ENCODE peak calls at places on chromosomes 12 and 14, in nine cellular contexts. L, X, J, M, C, R, W, F and B are unnamed samples.
A peak's percentile ranks its signal among the peaks of the same experiment; 100 is the strongest.

GRCh38 chr12:75481774-75482173 is 1.2 kb downstream of the GLIPR1 start:
- DNase-seq in R (no peak), F (no peak), W (no peak), M (no peak), J (no peak), X (no peak), L (no peak), C (no peak), B (no peak)

GRCh38 chr14:72824051-72824450 is 69.8 kb downstream of the DPF3 start:
- DNase-seq in L (no peak), R (no peak), M (no peak), X (no peak), W (no peak), C (no peak), F (no peak), J (no peak), B (no peak)

GRCh38 chr12:53090559-53090958 is 6.9 kb upstream of the IGFBP6 start:
- DNase-seq in C (no peak), M (no peak), X (no peak), F (no peak), J (no peak), W (no peak), L (no peak), R (no peak), B (no peak)

GRCh38 chr12:38157274-38157932 is 159.2 kb upstream of the ALG10B start:
- DNase-seq in W (no peak), L (no peak), J (no peak), C (no peak), F (no peak), X (no peak), M (no peak), R (no peak), B (no peak)

GRCh38 chr14:34212574-34212973 is 249.5 kb downstream of the SPTSSA start:
- DNase-seq in L (no peak), R (no peak), W (no peak), J (no peak), X (no peak), C (no peak), M (no peak), F (no peak), B (no peak)

GRCh38 chr14:76977793-76978730 is 50.4 kb downstream of the IRF2BPL start:
- DNase-seq in F (peak; percentile 41), C (no peak), X (peak; percentile 71), J (no peak), L (peak; percentile 70), M (peak; percentile 29), R (peak; percentile 84), W (no peak), B (peak; percentile 81)

GRCh38 chr14:61365667-61366194 is 44.4 kb downstream of the PRKCH start:
- DNase-seq in M (no peak), L (no peak), J (no peak), X (no peak), F (no peak), C (no peak), W (no peak), R (no peak), B (no peak)

GRCh38 chr14:76954791-76955190 is 73.7 kb downstream of the IRF2BPL start:
- DNase-seq in W (no peak), F (no peak), R (no peak), J (no peak), X (no peak), C (no peak), L (no peak), M (no peak), B (no peak)

GRCh38 chr12:26327975-26328635 is 132.7 kb downstream of the SSPN start:
- DNase-seq in X (no peak), M (no peak), L (peak; percentile 30), J (no peak), C (no peak), R (no peak), F (no peak), W (no peak), B (no peak)

DNA sequence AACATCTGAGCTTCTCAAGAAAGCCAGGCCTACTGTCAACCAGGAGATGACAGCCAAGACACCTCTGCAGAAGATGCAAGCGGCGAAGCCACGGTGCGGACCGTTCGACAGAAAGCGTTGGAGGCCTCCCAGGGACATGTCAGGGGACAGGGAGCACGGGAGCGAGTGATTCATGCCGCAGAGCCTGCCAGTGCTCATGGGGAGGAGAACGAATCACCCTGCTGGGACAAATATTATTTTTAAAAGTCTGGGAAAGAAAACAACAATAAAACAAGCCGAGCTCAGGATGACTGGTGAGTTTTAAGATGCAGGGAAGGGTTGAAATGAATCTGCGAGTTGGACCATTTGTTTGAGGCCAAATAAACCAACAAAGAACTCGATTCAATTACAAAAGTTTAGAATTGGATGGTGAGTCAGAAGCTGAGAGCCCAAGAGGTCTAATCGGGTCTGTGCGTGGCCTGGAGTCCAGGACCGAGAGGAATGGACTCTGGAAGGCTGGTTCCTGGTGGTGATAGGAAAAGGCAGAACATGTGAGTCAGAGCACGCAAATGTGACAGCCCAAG is 91.0 kb downstream of the RBM19 start:
- DNase-seq in X (no peak), F (no peak), M (no peak), W (peak; percentile 33), C (no peak), R (no peak), J (no peak), L (no peak), B (no peak)
- H3K4me3 ChIP-seq in X (no peak overlapping the region), F (no peak overlapping the region), M (no peak overlapping the region), W (no peak overlapping the region), C (no peak overlapping the region), R (no peak overlapping the region), J (no peak overlapping the region), L (no peak overlapping the region), B (no peak overlapping the region)

GRCh38 chr12:82788594-82788993 is 101.9 kb downstream of the TMTC2 start:
- DNase-seq in R (no peak), C (no peak), L (no peak), W (no peak), X (no peak), M (no peak), F (no peak), J (no peak), B (no peak)
- H3K27ac ChIP-seq in R (no peak overlapping the region), C (no peak overlapping the region), L (no peak overlapping the region), W (no peak overlapping the region), X (no peak overlapping the region), M (no peak overlapping the region), F (no peak overlapping the region), J (no peak overlapping the region), B (no peak overlapping the region)

DNA sequence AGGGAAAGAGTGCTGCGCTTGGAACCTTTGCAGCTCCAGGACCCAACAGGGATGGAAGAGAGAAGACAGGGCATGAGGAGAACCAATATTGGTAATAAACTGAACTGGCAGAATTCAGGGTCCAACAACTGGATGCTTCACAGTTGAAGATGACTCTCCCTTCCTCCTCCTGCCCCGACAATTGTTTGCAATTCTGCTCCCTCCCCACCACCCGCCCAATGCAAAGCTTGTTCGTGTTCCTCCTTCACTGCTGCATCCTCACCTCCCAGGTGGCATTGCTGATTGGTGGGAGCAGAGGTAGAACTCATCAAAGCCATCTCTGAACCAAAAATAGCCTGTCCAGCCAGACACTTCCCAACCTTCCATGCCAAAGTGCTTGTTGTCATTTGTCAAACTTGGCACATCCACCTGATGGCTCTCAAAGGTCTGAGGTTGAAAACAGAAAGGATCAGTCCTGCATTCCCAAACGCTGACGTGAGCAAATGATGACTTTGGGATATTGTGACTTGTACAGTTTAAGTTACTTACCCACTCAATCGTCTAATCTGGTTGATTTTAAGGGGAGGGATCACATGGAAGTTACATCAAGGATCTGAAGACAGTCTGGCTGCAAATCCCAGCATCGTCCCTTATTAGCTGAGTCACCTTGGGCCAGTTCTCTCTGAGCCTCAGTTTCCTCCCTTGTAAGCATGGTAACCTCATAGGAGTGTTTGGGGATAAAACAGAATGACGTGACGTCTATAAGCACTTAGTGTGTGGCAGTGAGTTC is 242.6 kb upstream of the CRY1 start:
- DNase-seq in X (no peak), J (no peak), M (no peak), W (no peak), L (no peak), C (no peak), R (no peak), F (no peak), B (no peak)
- H3K36me3 ChIP-seq in X (no peaks in the 10 kb centered on the region), J (no peaks in the 10 kb centered on the region), M (no peaks in the 10 kb centered on the region), W (no peaks in the 10 kb centered on the region), L (no peaks in the 10 kb centered on the region), C (no peaks in the 10 kb centered on the region), R (no peaks in the 10 kb centered on the region), F (no peaks in the 10 kb centered on the region), B (no peaks in the 10 kb centered on the region)

DNA sequence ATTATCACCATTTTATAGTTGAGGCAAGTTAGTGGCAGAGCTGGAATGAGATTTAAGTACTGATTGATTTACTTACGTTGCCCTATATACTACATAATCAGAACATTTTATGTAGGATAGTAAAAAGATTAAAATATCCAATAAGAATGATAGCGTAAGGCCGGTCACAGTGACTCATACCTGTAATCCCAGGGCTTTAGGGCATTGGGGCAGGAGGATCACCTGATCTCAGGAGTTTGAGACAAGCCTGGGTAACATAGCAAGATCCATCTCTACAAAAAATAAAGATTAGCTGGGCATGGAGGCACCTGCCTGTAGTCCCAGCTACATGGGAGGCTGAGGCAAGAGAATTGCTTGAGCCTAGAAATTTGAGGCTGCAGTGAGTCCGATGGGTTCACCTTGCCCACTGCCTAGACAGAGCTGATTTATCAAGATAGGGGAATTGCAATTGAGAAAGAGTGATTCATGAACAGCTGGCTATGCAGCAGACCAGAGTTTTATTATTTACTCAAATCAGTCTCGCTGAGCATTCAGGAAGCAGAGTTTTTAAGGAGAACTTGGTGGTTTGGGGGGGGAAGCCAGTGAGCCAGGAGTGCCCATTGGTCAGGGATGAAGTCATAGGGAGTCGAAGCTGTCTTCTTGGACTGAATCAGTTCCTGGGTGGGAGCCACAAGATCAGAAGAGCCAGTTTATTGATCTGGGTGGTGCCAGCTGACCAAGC is 24.7 kb upstream of the SGPP1 start:
- DNase-seq in L (no peak), X (peak; percentile 24), C (no peak), R (no peak), J (no peak), F (no peak), M (peak; percentile 22), W (peak; percentile 96), B (no peak)
- H3K4me3 ChIP-seq in L (no peak overlapping the region), X (no peak overlapping the region), C (no peak overlapping the region), R (no peak overlapping the region), J (no peak overlapping the region), F (no peak overlapping the region), M (no peak overlapping the region), W (peak overlapping the region; percentile 53), B (no peak overlapping the region)

DNA sequence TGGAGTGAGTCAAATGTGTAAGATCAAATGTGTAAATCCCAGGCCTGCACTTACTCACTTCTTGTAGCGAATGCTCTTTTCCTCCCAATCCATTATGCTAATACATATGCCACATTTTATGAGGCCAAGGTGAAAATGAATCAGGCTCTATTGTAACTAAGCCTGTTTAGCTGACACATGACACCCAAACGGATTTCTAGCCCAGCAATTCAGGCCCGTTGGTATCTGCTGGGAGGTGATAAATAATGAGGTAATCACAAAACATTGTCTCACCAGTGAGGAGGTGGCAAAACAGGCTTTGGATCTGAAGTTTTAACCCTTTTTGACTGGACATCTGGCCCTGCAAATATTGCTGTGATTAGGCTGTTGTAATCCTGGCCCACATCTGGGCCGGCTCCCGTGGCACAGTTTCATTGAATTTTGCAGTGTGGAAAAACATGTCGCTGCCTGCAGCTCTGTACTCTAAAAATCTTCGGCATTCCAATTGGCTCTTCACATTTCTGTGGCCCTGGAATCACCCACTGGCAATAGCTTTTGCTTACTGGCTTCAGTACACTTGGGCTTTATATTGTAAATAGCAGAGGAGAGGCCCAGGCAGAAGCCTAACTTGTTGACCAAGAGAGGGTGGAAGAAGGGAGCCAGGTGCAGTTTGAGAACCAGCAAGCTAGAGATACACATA is 106.1 kb downstream of the PAX9 start:
- DNase-seq in M (no peak), X (no peak), W (peak; percentile 64), R (no peak), C (no peak), F (no peak), J (no peak), L (no peak), B (no peak)
- H3K27ac ChIP-seq in M (no peak overlapping the region), X (no peak overlapping the region), W (no peak overlapping the region), R (no peak overlapping the region), C (no peak overlapping the region), F (no peak overlapping the region), J (no peak overlapping the region), L (no peak overlapping the region), B (no peak overlapping the region)